ENCODE peak calls at places on chromosome 16, in five cellular contexts. F is WTC11, C is K562, D is HepG2, N is GM12878. Q is an unnamed sample.

GRCh38 chr16:48963306-48963705 is 318.3 kb downstream of the CBLN1 start:
- DNase-seq in F (no peak), C (no peak), D (no peak), N (no peak), Q (no peak)

GRCh38 chr16:52451971-52452421 is 94.9 kb downstream of the TOX3 start:
- DNase-seq in F (no peak), C (no peak), D (peak; percentile 94), N (no peak), Q (no peak)

GRCh38 chr16:79762217-79762616 is 161.7 kb upstream of the MAF start:
- DNase-seq in F (no peak), C (no peak), D (no peak), N (no peak), Q (no peak)

GRCh38 chr16:50403491-50403890 is 34.7 kb upstream of the BRD7 start:
- DNase-seq in F (no peak), C (no peak), D (no peak), N (no peak), Q (no peak)

GRCh38 chr16:76976101-76976500 is 214.9 kb upstream of the MON1B start:
- DNase-seq in F (no peak), C (no peak), D (no peak), N (no peak), Q (no peak)

GRCh38 chr16:55672471-55672870 is 16.7 kb downstream of the SLC6A2 start:
- DNase-seq in F (no peak), C (no peak), D (no peak), N (no peak), Q (no peak)

GRCh38 chr16:87161822-87162676 is 155.1 kb downstream of the C16orf95 start:
- DNase-seq in F (no peak), C (peak; percentile 18), D (no peak), N (no peak), Q (no peak)

GRCh38 chr16:84985079-84986065 is 26.0 kb downstream of the ZDHHC7 start:
- DNase-seq in F (no peak), C (peak; percentile 43), D (no peak), N (no peak), Q (no peak)

GRCh38 chr16:48252013-48252412 is 4.7 kb upstream of the ABCC11 start:
- DNase-seq in F (no peak), C (no peak), D (no peak), N (no peak), Q (no peak)

GRCh38 chr16:11273721-11274324 is 394 bp upstream of the PRM3 start:
- DNase-seq in F (no peak), C (no peak), D (peak; percentile 91), N (no peak), Q (no peak)

GRCh38 chr16:1184156-1184868 is 31.4 kb downstream of the CACNA1H start:
- DNase-seq in F (no peak), C (no peak), D (peak; percentile 76), N (no peak), Q (no peak)

GRCh38 chr16:9908613-9909012 is 273.6 kb downstream of the GRIN2A start:
- DNase-seq in F (no peak), C (no peak), D (no peak), N (no peak), Q (no peak)

GRCh38 chr16:11575223-11575589 is 11.5 kb downstream of the LITAF start:
- DNase-seq in F (no peak), C (no peak), D (no peak), N (no peak), Q (no peak)

GRCh38 chr16:66705790-66706505 is 9.4 kb upstream of the CMTM4 start:
- DNase-seq in F (no peak), C (no peak), D (no peak), N (no peak), Q (no peak)

GRCh38 chr16:65309294-65309850 is 187.5 kb upstream of the CDH11 start:
- DNase-seq in F (no peak), C (no peak), D (no peak), N (no peak), Q (no peak)

GRCh38 chr16:66874079-66874775 is 6.1 kb upstream of the PDP2 start:
- DNase-seq in F (no peak), C (no peak), D (no peak), N (no peak), Q (no peak)

GRCh38 chr16:50295541-50296132 is 29.3 kb downstream of the ADCY7 start:
- DNase-seq in F (no peak), C (no peak), D (no peak), N (no peak), Q (no peak)

GRCh38 chr16:30604316-30604947 is 5.8 kb downstream of the ZNF689 start:
- DNase-seq in F (no peak), C (no peak), D (no peak), N (no peak), Q (no peak)

GRCh38 chr16:30600929-30601328 is 9.3 kb downstream of the ZNF689 start:
- DNase-seq in F (no peak), C (no peak), D (no peak), N (no peak), Q (no peak)

GRCh38 chr16:30602595-30603277 is 7.5 kb downstream of the ZNF689 start:
- DNase-seq in F (no peak), C (no peak), D (no peak), N (no peak), Q (no peak)

GRCh38 chr16:30603945-30604315 is 6.3 kb downstream of the ZNF689 start:
- DNase-seq in F (no peak), C (no peak), D (no peak), N (no peak), Q (no peak)

GRCh38 chr16:30600215-30600614 is 10.0 kb downstream of the ZNF689 start:
- DNase-seq in F (no peak), C (no peak), D (no peak), N (no peak), Q (no peak)
- TF ChIP-seq ATF2 in F (no peak), C (no peak), D (no peak), N (no peak), Q (no peak)

GRCh38 chr16:58020628-58021521 is 4.7 kb upstream of the MMP15 start:
- DNase-seq in F (peak; percentile 77), C (peak; percentile 46), D (peak; percentile 50), N (no peak), Q (peak; percentile 86)
- TF ChIP-seq ATF2 in F (no peak), C (no peak), D (no peak), N (no peak), Q (no peak)

GRCh38 chr16:72092832-72093447 is 480 bp downstream of the TXNL4B start:
- DNase-seq in F (no peak), C (no peak), D (peak; percentile 63), N (no peak), Q (no peak)

GRCh38 chr16:72091217-72091616 is 2.2 kb downstream of the TXNL4B start:
- DNase-seq in F (no peak), C (no peak), D (peak; percentile 27), N (no peak), Q (no peak)

GRCh38 chr16:72093448-72094265 is at the start of the genes DHX38 and TXNL4B:
- DNase-seq in F (peak; percentile 93), C (peak; percentile 97), D (peak; percentile 100), N (peak; percentile 98), Q (peak; percentile 94)

GRCh38 chr16:72098936-72099335 is 5.3 kb downstream of the DHX38 start:
- DNase-seq in F (no peak), C (no peak), D (no peak), N (no peak), Q (no peak)

DNA sequence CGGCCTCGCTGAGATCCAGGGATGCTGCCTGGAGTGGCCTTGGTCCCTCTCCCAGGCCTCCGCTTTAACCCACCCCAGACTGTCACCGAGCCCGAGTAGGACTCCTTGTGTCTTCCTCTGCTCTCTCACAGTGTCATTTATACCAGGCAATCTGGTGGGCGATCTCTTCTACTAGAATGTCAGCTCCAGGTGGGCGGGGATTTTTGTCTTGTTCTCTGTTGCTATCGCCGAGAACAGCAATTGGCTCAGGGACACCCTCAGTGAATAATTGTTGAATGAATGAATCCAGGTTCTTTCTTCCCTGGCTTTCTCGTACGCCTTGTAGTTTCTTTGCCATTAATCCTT is 591 bp downstream of the DHX38 start:
- DNase-seq in F (no peak), C (no peak), D (no peak), N (no peak), Q (no peak)
- TF ChIP-seq ATF2 in F (no peak), C (no peak), D (no peak), N (no peak), Q (no peak)

GRCh38 chr16:20307791-20308190 is 19.5 kb downstream of the GP2 start:
- DNase-seq in F (no peak), C (no peak), D (no peak), N (no peak), Q (no peak)
- TF ChIP-seq ATF2 in F (no peak), C (no peak), D (no peak), N (no peak), Q (no peak)

DNA sequence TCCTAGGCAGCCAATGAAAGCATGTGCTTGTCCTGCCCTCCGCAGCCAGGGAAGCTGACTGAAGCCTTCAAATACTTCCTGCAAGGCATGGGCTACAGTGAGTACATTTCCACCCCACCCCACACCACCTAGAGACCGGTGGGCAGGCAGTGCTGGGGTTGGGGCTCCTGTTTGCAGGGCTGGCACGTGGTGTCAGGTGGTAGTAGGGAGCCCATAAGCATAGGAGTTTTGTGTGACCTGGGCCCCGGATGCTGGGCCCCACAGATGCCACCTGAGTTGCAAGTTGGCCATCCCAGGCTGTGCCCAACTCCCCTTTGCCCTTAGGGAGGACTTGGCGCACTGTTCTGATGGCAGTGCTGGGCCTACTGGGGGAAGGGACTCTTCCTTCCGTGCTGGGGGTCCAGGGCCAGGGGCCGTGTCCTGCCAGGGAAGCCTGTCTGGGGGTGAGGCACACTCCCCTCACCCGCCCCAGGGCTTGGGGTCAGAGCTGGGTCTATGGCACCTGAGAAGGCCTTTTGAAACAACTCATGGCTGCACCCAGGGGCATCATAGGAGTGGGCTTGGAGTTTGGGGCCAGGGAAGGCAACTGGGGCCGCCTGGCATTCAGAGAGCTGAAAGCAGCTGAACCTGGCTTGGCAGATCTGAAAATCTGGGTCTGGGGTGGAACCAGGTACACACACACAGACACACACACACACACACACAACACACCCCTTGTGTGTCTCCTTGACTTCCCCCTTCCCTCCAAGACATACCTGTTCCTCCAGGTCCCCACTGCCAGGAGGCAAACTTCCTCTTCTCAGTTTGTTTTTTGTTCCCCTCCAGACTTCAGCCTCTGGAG is 5.8 kb upstream of the SETD6 start:
- DNase-seq in F (no peak), C (no peak), D (no peak), N (no peak), Q (no peak)
- TF ChIP-seq ATF2 in F (no peak), C (no peak), D (no peak), N (no peak), Q (no peak)

GRCh38 chr16:3823427-3823826 is 57.1 kb downstream of the CREBBP start:
- DNase-seq in F (no peak), C (no peak), D (no peak), N (no peak), Q (no peak)

GRCh38 chr16:3822366-3823045 is 58.0 kb downstream of the CREBBP start:
- DNase-seq in F (no peak), C (no peak), D (no peak), N (no peak), Q (no peak)

GRCh38 chr16:3825940-3826339 is 54.6 kb downstream of the CREBBP start:
- DNase-seq in F (no peak), C (no peak), D (no peak), N (no peak), Q (no peak)

GRCh38 chr16:3824121-3824795 is 56.3 kb downstream of the CREBBP start:
- DNase-seq in F (no peak), C (no peak), D (no peak), N (no peak), Q (no peak)

GRCh38 chr16:3825103-3825502 is 55.4 kb downstream of the CREBBP start:
- DNase-seq in F (no peak), C (no peak), D (no peak), N (no peak), Q (no peak)
- TF ChIP-seq ATF2 in F (no peak), C (no peak), D (no peak), N (no peak), Q (no peak)

Q was measured in H1.